ENCODE peak calls at places on chromosomes 2 and 18, in five cellular contexts. One of them, this sample, is unnamed.
A peak's percentile ranks its signal among the peaks of the same experiment; 100 is the strongest.

GRCh38 chr18:27412551-27412950 is 227.4 kb upstream of the CHST9 start:
- DNase-seq in testis: no peak
- DNase-seq in Panc1: no peak
- DNase-seq in fibroblast of lung: peak; percentile 9
- DNase-seq in coronary artery: no peak
- DNase-seq in this sample: no peak

GRCh38 chr2:182015334-182016109 is 29.9 kb downstream of the PPP1R1C start:
- DNase-seq in fibroblast of lung: peak; percentile 90
- DNase-seq in coronary artery: no peak
- DNase-seq in Panc1: no peak
- DNase-seq in testis: no peak
- DNase-seq in this sample: peak; percentile 78

GRCh38 chr2:43519711-43520221 is 76.1 kb downstream of the THADA start:
- DNase-seq in coronary artery: no peak
- DNase-seq in fibroblast of lung: peak; percentile 99
- DNase-seq in testis: no peak
- DNase-seq in Panc1: no peak
- DNase-seq in this sample: peak; percentile 91

GRCh38 chr2:39738941-39739340 is 40.1 kb downstream of the THUMPD2 start:
- DNase-seq in Panc1: no peak
- DNase-seq in testis: no peak
- DNase-seq in coronary artery: no peak
- DNase-seq in fibroblast of lung: peak; percentile 97
- DNase-seq in this sample: no peak

GRCh38 chr2:20617892-20618467 is 32.9 kb downstream of the HS1BP3 start:
- DNase-seq in fibroblast of lung: peak; percentile 97
- DNase-seq in coronary artery: peak; percentile 100
- DNase-seq in testis: peak; percentile 98
- DNase-seq in Panc1: peak; percentile 36
- DNase-seq in this sample: peak; percentile 82

GRCh38 chr2:20634430-20635095 is 16.3 kb downstream of the HS1BP3 start:
- DNase-seq in Panc1: no peak
- DNase-seq in testis: no peak
- DNase-seq in fibroblast of lung: peak; percentile 62
- DNase-seq in coronary artery: no peak
- DNase-seq in this sample: peak; percentile 75

GRCh38 chr2:100321881-100322820 is at the start of gene LONRF2:
- DNase-seq in coronary artery: no peak
- DNase-seq in Panc1: no peak
- DNase-seq in testis: peak; percentile 68
- DNase-seq in fibroblast of lung: peak; percentile 38
- DNase-seq in this sample: no peak

GRCh38 chr2:135124924-135125886 is 73.1 kb downstream of the RAB3GAP1 start:
- DNase-seq in fibroblast of lung: no peak
- DNase-seq in coronary artery: no peak
- DNase-seq in Panc1: peak; percentile 12
- DNase-seq in testis: no peak
- DNase-seq in this sample: peak; percentile 90

GRCh38 chr18:39801848-39802247 is 2153.2 kb upstream of the PIK3C3 start:
- DNase-seq in coronary artery: no peak
- DNase-seq in Panc1: no peak
- DNase-seq in fibroblast of lung: no peak
- DNase-seq in testis: no peak
- DNase-seq in this sample: no peak

GRCh38 chr2:198863655-198864054 is 594.1 kb downstream of the SATB2 start:
- DNase-seq in testis: no peak
- DNase-seq in fibroblast of lung: peak; percentile 56
- DNase-seq in Panc1: no peak
- DNase-seq in coronary artery: no peak
- DNase-seq in this sample: no peak

GRCh38 chr18:28494151-28494550 is 317.2 kb upstream of the CDH2 start:
- DNase-seq in Panc1: no peak
- DNase-seq in fibroblast of lung: peak; percentile 50
- DNase-seq in coronary artery: no peak
- DNase-seq in testis: no peak
- DNase-seq in this sample: no peak

GRCh38 chr2:200796561-200796960 is 15.1 kb upstream of the BZW1 start:
- DNase-seq in testis: no peak
- DNase-seq in fibroblast of lung: no peak
- DNase-seq in coronary artery: no peak
- DNase-seq in Panc1: no peak
- DNase-seq in this sample: no peak
- TF ChIP-seq CTCF in testis: no peak
- TF ChIP-seq CTCF in fibroblast of lung: no peak
- TF ChIP-seq CTCF in coronary artery: no peak
- TF ChIP-seq CTCF in Panc1: no peak
- TF ChIP-seq CTCF in this sample: no peak

GRCh38 chr18:79832169-79832568 is 34.4 kb downstream of the KCNG2 start:
- DNase-seq in Panc1: no peak
- DNase-seq in coronary artery: no peak
- DNase-seq in fibroblast of lung: no peak
- DNase-seq in testis: no peak
- DNase-seq in this sample: no peak
- H3K4me3 ChIP-seq in Panc1: no peak overlapping the region
- H3K4me3 ChIP-seq in coronary artery: no peak overlapping the region
- H3K4me3 ChIP-seq in fibroblast of lung: no peak overlapping the region
- H3K4me3 ChIP-seq in testis: no peak overlapping the region
- H3K4me3 ChIP-seq in this sample: no peak overlapping the region

DNA sequence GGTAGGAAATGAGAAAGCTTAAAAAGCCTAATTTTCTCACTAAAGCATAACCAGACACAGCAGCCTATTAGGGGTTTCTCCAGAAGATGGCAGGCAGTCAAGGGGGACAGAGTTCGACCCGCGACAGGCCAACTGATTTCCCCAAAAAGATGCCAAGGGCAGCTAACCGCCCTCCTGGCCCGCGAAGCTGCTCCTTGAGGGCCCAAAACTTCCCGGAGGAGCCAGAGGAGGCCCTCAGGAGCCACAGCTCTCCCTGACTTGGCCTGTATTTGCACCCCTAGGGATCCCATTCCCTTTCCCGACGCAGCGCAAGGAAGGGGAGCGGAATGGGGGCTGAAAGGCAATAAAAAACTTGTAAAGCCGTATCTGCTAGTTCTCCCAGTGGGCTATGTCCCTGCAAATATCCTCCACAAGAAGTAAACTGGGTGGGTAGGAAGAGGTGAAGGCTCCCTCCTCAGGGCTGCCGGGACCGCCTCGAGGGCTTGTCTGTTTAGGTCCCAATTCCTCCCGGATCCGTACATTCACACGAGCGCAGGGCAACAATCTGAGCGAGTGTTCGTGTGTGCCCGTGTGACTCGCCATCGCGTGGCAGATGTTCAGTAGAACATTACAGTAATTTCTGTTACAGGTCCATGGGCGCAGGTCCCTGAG is 756 bp upstream of the NAGK start:
- DNase-seq in testis: no peak
- DNase-seq in coronary artery: peak; percentile 78
- DNase-seq in fibroblast of lung: peak; percentile 20
- DNase-seq in Panc1: no peak
- DNase-seq in this sample: no peak
- TF ChIP-seq CTCF in testis: no peak
- TF ChIP-seq CTCF in coronary artery: no peak
- TF ChIP-seq CTCF in fibroblast of lung: no peak
- TF ChIP-seq CTCF in Panc1: no peak
- TF ChIP-seq CTCF in this sample: peak; percentile 1

GRCh38 chr2:157172239-157172638 is 85.3 kb upstream of the GALNT5 start:
- DNase-seq in testis: no peak
- DNase-seq in coronary artery: no peak
- DNase-seq in fibroblast of lung: peak; percentile 63
- DNase-seq in Panc1: no peak
- DNase-seq in this sample: peak; percentile 76

GRCh38 chr2:157176602-157177001 is 80.9 kb upstream of the GALNT5 start:
- DNase-seq in testis: no peak
- DNase-seq in Panc1: no peak
- DNase-seq in fibroblast of lung: no peak
- DNase-seq in coronary artery: no peak
- DNase-seq in this sample: no peak

GRCh38 chr2:157172866-157173578 is 84.5 kb upstream of the GALNT5 start:
- DNase-seq in coronary artery: no peak
- DNase-seq in testis: no peak
- DNase-seq in Panc1: no peak
- DNase-seq in fibroblast of lung: peak; percentile 34
- DNase-seq in this sample: no peak

GRCh38 chr2:157173740-157174184 is 83.7 kb upstream of the GALNT5 start:
- DNase-seq in coronary artery: no peak
- DNase-seq in Panc1: no peak
- DNase-seq in fibroblast of lung: peak; percentile 100
- DNase-seq in testis: no peak
- DNase-seq in this sample: peak; percentile 89

DNA sequence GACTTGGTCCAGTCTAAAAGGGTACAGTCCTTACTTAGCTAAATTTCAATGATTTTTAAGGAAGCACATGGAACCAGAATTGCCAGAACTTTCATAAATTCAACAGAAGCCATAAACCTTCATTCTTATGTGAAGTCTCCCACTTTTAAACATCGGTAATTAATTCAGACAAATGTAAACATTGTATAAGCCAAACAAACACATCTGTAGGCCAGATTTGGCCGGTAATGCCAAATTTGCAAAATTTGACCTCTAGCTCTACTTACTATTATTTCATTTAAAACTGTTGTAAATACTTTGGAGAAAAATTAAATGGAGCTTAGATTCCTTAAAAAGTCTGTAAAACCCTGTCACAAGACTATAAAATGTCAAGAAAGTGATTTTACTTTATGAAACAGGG is 83.2 kb upstream of the GALNT5 start:
- DNase-seq in Panc1: no peak
- DNase-seq in testis: no peak
- DNase-seq in coronary artery: no peak
- DNase-seq in fibroblast of lung: no peak
- DNase-seq in this sample: no peak
- H3K4me3 ChIP-seq in Panc1: no peak overlapping the region
- H3K4me3 ChIP-seq in testis: no peak overlapping the region
- H3K4me3 ChIP-seq in coronary artery: no peak overlapping the region
- H3K4me3 ChIP-seq in fibroblast of lung: peak overlapping the region; percentile 19
- H3K4me3 ChIP-seq in this sample: no peak overlapping the region

GRCh38 chr2:223901854-223902253 is 43.3 kb downstream of the WDFY1 start:
- DNase-seq in coronary artery: no peak
- DNase-seq in fibroblast of lung: no peak
- DNase-seq in Panc1: no peak
- DNase-seq in testis: no peak
- DNase-seq in this sample: no peak
- TF ChIP-seq CTCF in coronary artery: no peak
- TF ChIP-seq CTCF in fibroblast of lung: no peak
- TF ChIP-seq CTCF in Panc1: no peak
- TF ChIP-seq CTCF in testis: no peak
- TF ChIP-seq CTCF in this sample: no peak

GRCh38 chr2:172428841-172429173 is 1.4 kb downstream of the ITGA6 start:
- DNase-seq in testis: no peak
- DNase-seq in fibroblast of lung: no peak
- DNase-seq in coronary artery: no peak
- DNase-seq in Panc1: no peak
- DNase-seq in this sample: no peak
- H3K4me3 ChIP-seq in testis: peak overlapping the region; percentile 83
- H3K4me3 ChIP-seq in fibroblast of lung: peak overlapping the region; percentile 77
- H3K4me3 ChIP-seq in coronary artery: peak overlapping the region; percentile 74
- H3K4me3 ChIP-seq in Panc1: peak overlapping the region; percentile 79
- H3K4me3 ChIP-seq in this sample: peak overlapping the region; percentile 95

This sample was measured in epithelial cell of esophagus.